ENCODE peak calls at places on chromosomes 1 and 21, in seven cellular contexts. X is H9; O is GM04504; H is stimulated activated CD8-positive, alpha-beta memory T cell treated with anti-CD3 and anti-CD28 coated beads, Interleukin-2, amount 100 ng/mL, for 48 hours; V is CD4-positive, alpha-beta T cell; C is NCI-H345; W is T-cell. K is an unnamed sample.

GRCh38 chr21:44523567-44524181 is 16.3 kb downstream of the KRTAP10-1 start:
- DNase-seq in X (no peak), O (no peak), H (no peak), V (no peak), C (no peak), W (no peak), K (no peak)

GRCh38 chr1:154371436-154371835 is 33.7 kb upstream of the IL6R start:
- DNase-seq in X (no peak), O (no peak), H (no peak), V (no peak), C (no peak), W (no peak), K (no peak)

GRCh38 chr1:56446531-56447098 is 132.7 kb downstream of the PLPP3 start:
- DNase-seq in X (no peak), O (no peak), H (no peak), V (no peak), C (no peak), W (no peak), K (no peak)

GRCh38 chr1:192489748-192490147 is 85.8 kb upstream of the RGS1 start:
- DNase-seq in X (peak), O (peak), H (no peak), V (peak), C (peak), W (no peak), K (no peak)

GRCh38 chr1:27618341-27619067 is 14.6 kb upstream of the AHDC1 start:
- DNase-seq in X (no peak), O (no peak), H (no peak), V (peak), C (no peak), W (peak), K (no peak)

GRCh38 chr1:196466656-196467055 is 141.6 kb downstream of the KCNT2 start:
- DNase-seq in X (no peak), O (no peak), H (no peak), V (no peak), C (no peak), W (no peak), K (no peak)

GRCh38 chr1:21174638-21175323 is 1.9 kb downstream of the EIF4G3 start:
- DNase-seq in X (no peak), O (no peak), H (no peak), V (no peak), C (no peak), W (no peak), K (no peak)

GRCh38 chr1:56291374-56291841 is 288.0 kb downstream of the PLPP3 start:
- DNase-seq in X (peak), O (no peak), H (no peak), V (no peak), C (no peak), W (no peak), K (no peak)

GRCh38 chr1:226154593-226154992 is 31.9 kb downstream of the ACBD3 start:
- DNase-seq in X (no peak), O (no peak), H (no peak), V (no peak), C (no peak), W (no peak), K (no peak)

GRCh38 chr1:20992327-20993056 is 184.2 kb downstream of the EIF4G3 start:
- DNase-seq in X (no peak), O (peak), H (no peak), V (no peak), C (no peak), W (no peak), K (peak)

GRCh38 chr1:97919568-97920261 is 1.1 kb downstream of the DPYD start:
- DNase-seq in X (no peak), O (no peak), H (no peak), V (no peak), C (no peak), W (no peak), K (peak)

GRCh38 chr1:155261888-155262673 is at the start of gene SCAMP3:
- DNase-seq in X (peak), O (peak), H (peak), V (peak), C (peak), W (peak), K (peak)

GRCh38 chr1:209376774-209377173 is 206.7 kb upstream of the CAMK1G start:
- DNase-seq in X (no peak), O (no peak), H (no peak), V (no peak), C (no peak), W (no peak), K (no peak)

GRCh38 chr1:91499346-91499745 is 1.3 kb upstream of the CDC7 start:
- DNase-seq in X (no peak), O (no peak), H (no peak), V (no peak), C (no peak), W (no peak), K (no peak)

K was measured in GM10248.